ENCODE peak calls at places on chromosomes 16 and 17, in seven cellular contexts. R is H4, E is left ventricle myocardium superior, Y is SK-N-DZ, H is SW 1271, B is astrocyte of the spinal cord, T is fibroblast of pulmonary artery. S is an unnamed sample.

GRCh38 chr17:48678141-48678971 is 44.0 kb downstream of the PRAC1 start:
- DNase-seq in R (peak; percentile 51), E (peak; percentile 77), Y (peak; percentile 44), H (no peak), B (peak; percentile 43), T (peak; percentile 42), S (peak; percentile 48)

GRCh38 chr16:26645629-26646028 is 421.1 kb upstream of the C16orf82 start:
- DNase-seq in R (no peak), E (no peak), Y (no peak), H (no peak), B (no peak), T (no peak), S (no peak)

GRCh38 chr17:52383493-52384100 is 225.1 kb upstream of the CA10 start:
- DNase-seq in R (peak; percentile 89), E (no peak), Y (peak; percentile 72), H (no peak), B (peak; percentile 8), T (peak; percentile 66), S (peak; percentile 33)

GRCh38 chr17:39591958-39592954 is 15.5 kb downstream of the NEUROD2 start:
- DNase-seq in R (peak; percentile 34), E (no peak), Y (no peak), H (no peak), B (peak; percentile 38), T (peak; percentile 61), S (no peak)

GRCh38 chr16:88634994-88635670 is 3.2 kb upstream of the IL17C start:
- DNase-seq in R (no peak), E (no peak), Y (no peak), H (no peak), B (no peak), T (no peak), S (no peak)

GRCh38 chr16:85420501-85421337 is 192.4 kb upstream of the GSE1 start:
- DNase-seq in R (peak; percentile 43), E (peak; percentile 79), Y (no peak), H (no peak), B (peak; percentile 22), T (peak; percentile 58), S (peak; percentile 82)

GRCh38 chr17:6544770-6545169 is 11.6 kb downstream of the PITPNM3 start:
- DNase-seq in R (no peak), E (no peak), Y (no peak), H (no peak), B (no peak), T (no peak), S (no peak)

GRCh38 chr17:9468937-9469336 is 106.7 kb downstream of the STX8 start:
- DNase-seq in R (no peak), E (no peak), Y (no peak), H (no peak), B (no peak), T (no peak), S (no peak)

GRCh38 chr17:9124554-9124935 is 103.2 kb downstream of the NTN1 start:
- DNase-seq in R (no peak), E (no peak), Y (no peak), H (no peak), B (no peak), T (no peak), S (no peak)

GRCh38 chr16:86018487-86018886 is 119.5 kb downstream of the IRF8 start:
- DNase-seq in R (no peak), E (peak; percentile 49), Y (no peak), H (no peak), B (no peak), T (peak; percentile 44), S (peak; percentile 66)

GRCh38 chr17:45147102-45147580 is 1.1 kb upstream of the HEXIM1 start:
- DNase-seq in R (no peak), E (no peak), Y (peak; percentile 89), H (no peak), B (no peak), T (no peak), S (peak; percentile 82)

GRCh38 chr16:68289621-68290329 is 21.0 kb downstream of the SLC7A6OS start:
- DNase-seq in R (no peak), E (no peak), Y (no peak), H (no peak), B (peak; percentile 31), T (peak; percentile 60), S (no peak)

GRCh38 chr16:85832578-85833539 is 33.4 kb downstream of the COX4I1 start:
- DNase-seq in R (no peak), E (no peak), Y (no peak), H (no peak), B (no peak), T (peak; percentile 7), S (no peak)

GRCh38 chr16:62597874-62598273 is 561.6 kb upstream of the CDH8 start:
- DNase-seq in R (no peak), E (no peak), Y (peak; percentile 19), H (no peak), B (no peak), T (no peak), S (no peak)

GRCh38 chr17:63843387-63844292 is 1.2 kb upstream of the SMARCD2 start:
- DNase-seq in R (peak; percentile 85), E (peak; percentile 61), Y (no peak), H (no peak), B (peak; percentile 27), T (peak; percentile 93), S (no peak)

GRCh38 chr17:28575126-28575795 is 1.4 kb downstream of the ALDOC start:
- DNase-seq in R (no peak), E (peak; percentile 89), Y (peak; percentile 54), H (no peak), B (no peak), T (no peak), S (peak; percentile 92)

GRCh38 chr17:44831270-44831770 is 1.2 kb upstream of the GJC1 start:
- DNase-seq in R (no peak), E (no peak), Y (no peak), H (no peak), B (no peak), T (no peak), S (no peak)

GRCh38 chr16:10242076-10242475 is 59.8 kb upstream of the GRIN2A start:
- DNase-seq in R (no peak), E (no peak), Y (no peak), H (no peak), B (no peak), T (no peak), S (no peak)

S was measured in heart left ventricle.